ENCODE peak calls at places on chromosomes 12 and 14, in six cellular contexts. M is CD8-positive, alpha-beta T cell; S is body of pancreas; X is foreskin fibroblast; I is left ventricle myocardium inferior; C is PC-3. L is an unnamed sample.

GRCh38 chr12:68425998-68426397 is 93.8 kb upstream of the MDM1 start:
- DNase-seq in M (no peak), I (no peak), S (no peak), C (peak), X (peak), L (peak)

GRCh38 chr12:75844049-75844448 is 187.5 kb downstream of the PHLDA1 start:
- DNase-seq in I (no peak), S (no peak), X (no peak), C (no peak), M (no peak), L (no peak)

GRCh38 chr12:113133036-113133435 is 2.5 kb downstream of the RASAL1 start:
- DNase-seq in S (no peak), X (no peak), C (no peak), M (no peak), I (no peak), L (no peak)

GRCh38 chr12:47378907-47379306 is 299.1 kb upstream of the AMIGO2 start:
- DNase-seq in S (no peak), I (no peak), C (peak), X (no peak), M (no peak), L (no peak)

GRCh38 chr14:22159968-22160367 is 429.1 kb downstream of the DAD1 start:
- DNase-seq in S (no peak), M (no peak), X (no peak), C (peak), I (no peak), L (peak)

GRCh38 chr12:116216022-116216756 is 61.3 kb downstream of the MED13L start:
- DNase-seq in C (no peak), S (no peak), X (no peak), M (no peak), I (no peak), L (no peak)

GRCh38 chr14:29905549-29905948 is 22.1 kb downstream of the PRKD1 start:
- DNase-seq in X (no peak), S (no peak), I (no peak), M (no peak), C (no peak), L (no peak)

GRCh38 chr12:78240827-78241226 is 410.1 kb downstream of the NAV3 start:
- DNase-seq in I (no peak), X (no peak), S (no peak), C (no peak), M (no peak), L (peak)

GRCh38 chr12:123150273-123150803 is 552 bp downstream of the PITPNM2 start:
- DNase-seq in C (peak), S (peak), I (peak), M (peak), X (no peak), L (peak)

GRCh38 chr12:106840217-106840616 is 65.7 kb downstream of the RIC8B start:
- DNase-seq in X (peak), I (no peak), C (peak), M (no peak), S (peak), L (peak)

GRCh38 chr14:105894125-105894977 is 368.0 kb downstream of the TMEM121 start:
- DNase-seq in M (no peak), S (no peak), I (peak), X (no peak), C (no peak), L (no peak)

GRCh38 chr14:77421241-77421640 is 2.1 kb downstream of the NOXRED1 start:
- DNase-seq in X (peak), S (no peak), I (no peak), M (no peak), C (peak), L (no peak)

GRCh38 chr12:117447665-117448366 is 86.4 kb upstream of the NOS1 start:
- DNase-seq in M (no peak), S (peak), C (no peak), I (no peak), X (no peak), L (no peak)

GRCh38 chr12:90024261-90024660 is 315.6 kb upstream of the ATP2B1 start:
- DNase-seq in S (no peak), M (no peak), I (no peak), C (peak), X (peak), L (no peak)

DNA sequence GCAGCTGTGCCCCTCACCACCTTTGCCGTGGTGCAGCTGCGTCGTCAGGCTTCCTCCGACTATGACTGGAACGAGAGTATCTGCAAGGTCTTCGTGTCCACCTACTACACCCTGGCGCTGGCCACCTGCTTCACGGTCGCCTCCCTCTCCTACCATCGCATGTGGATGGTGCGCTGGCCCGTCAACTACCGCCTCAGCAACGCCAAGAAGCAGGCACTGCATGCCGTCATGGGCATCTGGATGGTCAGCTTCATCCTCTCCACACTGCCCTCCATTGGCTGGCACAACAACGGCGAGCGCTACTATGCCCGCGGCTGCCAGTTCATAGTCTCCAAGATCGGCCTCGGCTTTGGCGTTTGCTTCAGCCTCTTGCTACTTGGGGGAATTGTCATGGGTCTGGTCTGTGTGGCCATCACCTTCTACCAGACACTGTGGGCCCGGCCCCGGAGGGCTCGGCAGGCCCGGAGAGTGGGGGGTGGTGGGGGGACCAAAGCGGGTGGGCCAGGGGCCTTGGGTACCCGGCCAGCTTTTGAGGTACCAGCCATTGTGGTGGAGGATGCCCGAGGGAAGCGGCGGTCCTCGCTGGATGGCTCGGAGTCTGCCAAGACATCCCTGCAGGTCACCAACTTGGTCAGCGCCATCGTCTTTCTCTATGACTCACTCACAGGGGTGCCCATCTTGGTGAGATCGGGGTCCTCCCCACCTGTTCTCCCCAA is 2.6 kb downstream of the GPR162 start:
- DNase-seq in S (no peak), I (no peak), C (no peak), X (no peak), M (no peak), L (no peak)
- H3K4me3 ChIP-seq in S (no peak), I (no peak), C (no peak), X (no peak), M (no peak), L (no peak)

GRCh38 chr12:98639526-98639925 is 5.1 kb downstream of the IKBIP start:
- DNase-seq in C (no peak), I (no peak), S (no peak), M (no peak), X (no peak), L (no peak)
- TF ChIP-seq CTCF in C (no peak), I (no peak), S (no peak), M (no peak), X (no peak), L (no peak)

GRCh38 chr12:63845726-63846125 is 1.2 kb downstream of the SRGAP1 start:
- DNase-seq in C (peak), M (no peak), X (peak), I (no peak), S (no peak), L (peak)
- H3K4me3 ChIP-seq in C (peak), M (no peak), X (peak), I (peak), S (no peak), L (peak)

DNA sequence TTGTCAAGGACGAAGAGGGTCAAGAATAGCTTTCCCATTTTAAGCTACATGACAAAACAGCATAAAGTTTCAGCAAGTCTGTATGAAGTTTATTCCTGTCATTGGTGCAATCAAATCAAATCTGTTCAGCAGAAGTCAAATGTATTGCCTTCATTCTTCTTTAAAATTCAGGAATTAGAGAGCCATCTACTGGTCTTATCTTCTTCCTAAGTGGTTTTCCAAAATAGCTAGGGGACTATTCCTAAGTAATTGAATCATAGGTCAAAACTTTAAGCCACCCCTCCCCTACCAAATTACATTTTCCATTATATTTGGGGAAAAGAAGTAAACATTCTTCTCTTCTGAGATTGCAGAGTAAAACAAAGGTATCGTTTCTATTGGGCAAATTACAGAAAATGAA is 990.2 kb downstream of the GALC start:
- DNase-seq in X (peak), C (no peak), S (no peak), M (no peak), I (no peak), L (no peak)
- TF ChIP-seq CTCF in X (peak), C (no peak), S (no peak), M (no peak), I (no peak), L (no peak)

DNA sequence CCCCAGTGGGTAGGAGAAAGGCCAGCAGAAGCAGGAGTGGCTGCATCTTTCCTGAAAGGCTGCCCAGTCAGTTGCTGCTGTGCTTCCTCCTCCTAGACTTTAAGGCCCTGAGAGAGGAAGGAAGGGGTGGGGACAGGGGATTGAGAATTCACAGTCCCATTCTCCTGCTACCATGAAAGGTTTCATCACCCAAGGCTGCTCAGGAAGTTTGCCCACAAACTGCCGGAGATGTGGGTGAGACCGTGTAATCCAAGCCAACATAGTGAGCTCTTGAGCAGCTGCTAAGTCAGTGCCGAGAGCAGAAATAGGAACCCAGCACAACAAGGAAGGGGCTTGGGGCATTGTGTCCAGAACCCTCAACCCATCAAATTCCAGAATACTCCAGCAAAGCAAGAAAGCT is at the start of gene CTSG:
- DNase-seq in X (no peak), I (no peak), M (no peak), S (no peak), C (no peak), L (no peak)
- H3K4me3 ChIP-seq in X (no peak), I (no peak), M (no peak), S (no peak), C (no peak), L (no peak)

GRCh38 chr14:24426912-24427536 is 2.4 kb downstream of the CBLN3 start:
- DNase-seq in S (peak), I (no peak), C (no peak), M (no peak), X (no peak), L (peak)
- TF ChIP-seq CTCF in S (no peak), I (no peak), C (no peak), M (no peak), X (no peak), L (no peak)

GRCh38 chr12:54385251-54385914 is 850 bp upstream of the ZNF385A start:
- DNase-seq in I (peak), M (no peak), S (peak), X (no peak), C (no peak), L (no peak)
- H3K4me3 ChIP-seq in I (peak), M (no peak), S (no peak), X (no peak), C (no peak), L (no peak)

GRCh38 chr12:103198499-103198898 is 241.0 kb downstream of the ASCL1 start:
- DNase-seq in S (no peak), C (no peak), I (no peak), X (no peak), M (no peak), L (no peak)
- TF ChIP-seq CTCF in S (no peak), C (no peak), I (no peak), X (no peak), M (no peak), L (no peak)

GRCh38 chr12:14390449-14390848 is 25.0 kb downstream of the ATF7IP start:
- DNase-seq in X (no peak), I (no peak), M (no peak), S (no peak), C (no peak), L (no peak)
- H3K4me3 ChIP-seq in X (no peak), I (peak), M (peak), S (no peak), C (no peak), L (no peak)

GRCh38 chr14:31418440-31418839 is 1.9 kb downstream of the HEATR5A start:
- DNase-seq in C (no peak), I (no peak), S (no peak), M (no peak), X (no peak), L (no peak)

GRCh38 chr14:31421200-31421599 is 850 bp upstream of the HEATR5A start:
- DNase-seq in C (no peak), M (no peak), I (no peak), S (no peak), X (no peak), L (no peak)

GRCh38 chr14:31420013-31420318 is 384 bp downstream of the HEATR5A start:
- DNase-seq in M (no peak), X (no peak), I (peak), C (peak), S (peak), L (peak)

GRCh38 chr14:31419179-31420012 is 954 bp downstream of the HEATR5A start:
- DNase-seq in I (no peak), X (peak), M (no peak), S (no peak), C (no peak), L (no peak)

DNA sequence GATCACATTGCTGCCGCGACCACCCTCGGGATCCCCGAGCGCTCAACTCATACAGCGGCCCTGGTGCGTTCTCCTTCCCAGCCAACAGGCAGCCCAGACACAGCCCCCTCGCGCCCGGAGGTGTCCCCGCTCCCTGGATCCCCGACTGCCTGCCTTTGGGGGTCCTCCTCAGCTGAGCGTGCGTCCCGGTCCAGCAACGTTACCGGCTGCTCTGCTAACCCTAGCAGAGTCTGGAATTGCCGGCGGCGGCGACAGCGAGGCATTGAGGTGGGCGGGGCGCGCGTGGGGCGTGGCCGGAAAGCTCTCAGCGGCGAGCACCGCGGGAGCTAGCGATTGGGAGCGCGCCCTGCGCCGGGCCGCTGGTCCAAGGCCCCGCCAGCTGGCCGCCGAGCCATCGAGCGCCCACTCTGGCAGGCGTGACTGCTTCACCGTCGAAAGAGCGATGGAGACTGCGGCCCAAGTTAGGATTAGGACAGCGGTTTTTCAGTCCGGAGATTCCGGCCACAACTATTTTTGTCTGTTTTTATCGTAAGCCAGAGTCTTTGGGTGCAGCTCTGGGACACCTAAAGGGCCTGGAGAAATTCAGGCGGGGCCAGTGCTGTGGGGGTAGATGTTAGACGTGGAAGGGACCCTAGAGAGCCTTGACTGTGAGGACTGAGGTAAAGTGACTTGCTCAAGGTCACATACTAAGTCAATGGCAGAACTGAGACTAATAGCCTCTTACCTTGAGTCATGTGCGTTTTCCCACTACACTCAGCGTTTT is at the start of gene HEATR5A:
- DNase-seq in I (peak), X (peak), M (peak), S (peak), C (peak), L (peak)
- TF ChIP-seq CTCF in I (peak), X (no peak), M (no peak), S (peak), C (peak), L (no peak)